ENCODE peak calls at places on chromosomes 11 and 22, in four cellular contexts. Z is heart left ventricle, H is body of pancreas, N is tibial nerve. J is an unnamed sample.

GRCh38 chr11:68146010-68146540 is 24.9 kb upstream of the CHKA start:
- DNase-seq in Z (peak; percentile 95), H (peak; percentile 100), N (peak; percentile 78), J (peak; percentile 100)

GRCh38 chr22:50315289-50316113 is 8.1 kb upstream of the PLXNB2 start:
- DNase-seq in Z (no peak), H (no peak), N (no peak), J (no peak)

GRCh38 chr11:120334894-120335462 is 1.2 kb upstream of the ARHGEF12 start:
- DNase-seq in Z (peak; percentile 48), H (peak; percentile 71), N (peak; percentile 97), J (peak; percentile 63)

GRCh38 chr11:65051389-65051858 is 6.9 kb downstream of the NAALADL1 start:
- DNase-seq in Z (no peak), H (no peak), N (no peak), J (no peak)

GRCh38 chr11:11010624-11011127 is 152.8 kb upstream of the ZBED5 start:
- DNase-seq in Z (peak; percentile 42), H (peak; percentile 38), N (peak; percentile 28), J (peak; percentile 54)

GRCh38 chr11:124152770-124153407 is 30.3 kb upstream of the OR10D3 start:
- DNase-seq in Z (no peak), H (no peak), N (no peak), J (no peak)

GRCh38 chr22:24117942-24118341 is 63.3 kb upstream of the SUSD2 start:
- DNase-seq in Z (no peak), H (no peak), N (no peak), J (no peak)

GRCh38 chr11:65588199-65589054 is 7.2 kb downstream of the KCNK7 start:
- DNase-seq in Z (peak; percentile 76), H (peak; percentile 78), N (no peak), J (peak; percentile 54)

GRCh38 chr11:120612363-120613263 is 101.1 kb downstream of the GRIK4 start:
- DNase-seq in Z (peak; percentile 77), H (no peak), N (no peak), J (no peak)

GRCh38 chr22:26057731-26058130 is 111.5 kb upstream of the SEZ6L start:
- DNase-seq in Z (no peak), H (no peak), N (no peak), J (no peak)

GRCh38 chr22:30175743-30176288 is 70.7 kb downstream of the LIF start:
- DNase-seq in Z (no peak), H (no peak), N (no peak), J (no peak)

GRCh38 chr11:4393209-4394196 is at the start of gene TRIM21:
- DNase-seq in Z (peak; percentile 87), H (peak; percentile 88), N (peak; percentile 86), J (peak; percentile 88)

GRCh38 chr11:67507242-67507890 is 596 bp downstream of the CDK2AP2 start:
- DNase-seq in Z (peak; percentile 83), H (peak; percentile 85), N (peak; percentile 62), J (peak; percentile 78)

GRCh38 chr11:127074151-127074761 is 73.7 kb upstream of the KIRREL3 start:
- DNase-seq in Z (no peak), H (peak; percentile 57), N (no peak), J (no peak)

GRCh38 chr11:62909107-62909894 is 11.9 kb downstream of the CHRM1 start:
- DNase-seq in Z (peak; percentile 86), H (peak; percentile 93), N (peak; percentile 31), J (peak; percentile 88)

GRCh38 chr11:113349528-113349927 is 35.1 kb downstream of the TTC12 start:
- DNase-seq in Z (no peak), H (no peak), N (no peak), J (no peak)

GRCh38 chr11:30358569-30358968 is 35.7 kb downstream of the ARL14EP start:
- DNase-seq in Z (no peak), H (peak; percentile 9), N (no peak), J (no peak)

GRCh38 chr11:113907155-113907554 is 2.6 kb downstream of the HTR3B start:
- DNase-seq in Z (no peak), H (no peak), N (no peak), J (no peak)

GRCh38 chr11:36019722-36020121 is 75.9 kb downstream of the LDLRAD3 start:
- DNase-seq in Z (no peak), H (no peak), N (no peak), J (no peak)

GRCh38 chr11:132028380-132029240 is 658.2 kb downstream of the NTM start:
- DNase-seq in Z (no peak), H (peak; percentile 65), N (no peak), J (no peak)

GRCh38 chr11:61792310-61793083 is at the start of the genes FEN1 and TMEM258:
- DNase-seq in Z (peak; percentile 94), H (peak; percentile 89), N (peak; percentile 89), J (peak; percentile 90)

GRCh38 chr11:85809191-85809590 is 1.8 kb downstream of the SYTL2 start:
- DNase-seq in Z (no peak), H (no peak), N (no peak), J (no peak)

GRCh38 chr11:35337136-35337918 is 82.0 kb downstream of the SLC1A2 start:
- DNase-seq in Z (no peak), H (peak; percentile 15), N (no peak), J (no peak)

GRCh38 chr11:124886476-124886875 is 11.2 kb downstream of the ROBO4 start:
- DNase-seq in Z (peak; percentile 18), H (no peak), N (no peak), J (no peak)

GRCh38 chr11:68383976-68384501 is 71.6 kb downstream of the LRP5 start:
- DNase-seq in Z (peak; percentile 71), H (peak; percentile 74), N (peak; percentile 88), J (peak; percentile 58)

GRCh38 chr11:13699041-13699440 is 30.6 kb downstream of the FAR1 start:
- DNase-seq in Z (no peak), H (no peak), N (no peak), J (no peak)

GRCh38 chr22:43642319-43642718 is 169.8 kb downstream of the EFCAB6 start:
- DNase-seq in Z (no peak), H (no peak), N (no peak), J (no peak)

GRCh38 chr11:128375941-128376340 is 211.4 kb downstream of the ETS1 start:
- DNase-seq in Z (no peak), H (no peak), N (no peak), J (no peak)

GRCh38 chr22:49657275-49657973 is 170.2 kb downstream of the BRD1 start:
- DNase-seq in Z (peak; percentile 82), H (peak; percentile 39), N (peak; percentile 66), J (peak; percentile 42)

GRCh38 chr11:58928691-58929090 is 10.6 kb upstream of the GLYATL1 start:
- DNase-seq in Z (no peak), H (no peak), N (no peak), J (no peak)

GRCh38 chr11:58926251-58926650 is 13.0 kb upstream of the GLYATL1 start:
- DNase-seq in Z (no peak), H (no peak), N (no peak), J (no peak)

GRCh38 chr11:58926695-58927094 is 12.6 kb upstream of the GLYATL1 start:
- DNase-seq in Z (no peak), H (no peak), N (no peak), J (no peak)

GRCh38 chr11:58927393-58928081 is 11.8 kb upstream of the GLYATL1 start:
- DNase-seq in Z (no peak), H (peak; percentile 78), N (no peak), J (peak; percentile 35)

GRCh38 chr11:58928082-58928574 is 11.2 kb upstream of the GLYATL1 start:
- DNase-seq in Z (no peak), H (no peak), N (no peak), J (no peak)
- TF ChIP-seq POLR2A in Z (no peak), H (no peak), N (no peak), J (no peak)

DNA sequence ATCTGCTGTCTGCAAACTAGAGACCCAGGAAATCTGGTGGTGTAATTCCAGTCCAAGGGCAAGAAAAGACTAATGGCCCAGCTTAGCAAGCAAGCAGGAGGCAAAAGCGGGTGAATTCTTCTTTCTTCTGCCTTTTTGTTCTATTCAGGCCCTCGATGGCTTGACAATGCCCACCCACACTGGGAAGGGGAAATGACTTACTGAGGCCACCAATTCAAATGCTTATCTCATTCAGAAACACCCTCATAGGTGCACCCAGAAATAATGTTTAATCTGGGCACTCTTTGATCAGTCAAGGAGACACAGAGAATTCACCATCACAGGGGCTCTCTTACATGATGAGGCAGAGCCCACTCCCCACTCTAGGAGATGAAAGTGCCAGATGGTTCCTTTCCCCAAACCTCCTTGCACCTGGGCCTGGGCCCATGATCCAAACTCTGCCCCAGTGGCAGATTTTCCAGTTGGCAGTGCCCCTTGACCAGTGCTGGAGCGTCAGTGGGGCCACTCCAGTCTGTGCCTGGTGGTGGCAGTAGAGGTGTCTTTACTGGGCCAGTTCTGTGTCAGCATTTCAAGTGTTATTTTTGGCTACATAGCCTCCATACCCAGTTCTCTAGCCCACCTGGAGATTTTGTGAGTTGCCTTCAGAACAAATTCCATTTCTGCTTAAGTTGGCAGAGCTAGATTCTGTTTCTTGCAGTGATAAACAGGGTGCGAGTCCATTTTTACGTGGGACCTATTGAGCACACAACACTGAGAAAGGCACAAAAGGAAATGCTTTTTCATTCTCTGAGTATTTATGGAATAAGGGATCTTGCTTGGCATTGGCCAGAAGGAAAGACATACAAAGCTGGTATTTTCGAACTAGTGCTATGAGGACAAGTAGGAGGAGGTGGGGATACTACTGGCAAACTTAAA is 7.5 kb downstream of the ELMOD1 start:
- DNase-seq in Z (no peak), H (no peak), N (no peak), J (peak; percentile 32)
- TF ChIP-seq CTCF in Z (no peak), H (no peak), N (no peak), J (peak; percentile 33)

GRCh38 chr22:37221424-37222336 is 9.4 kb upstream of the SSTR3 start:
- DNase-seq in Z (no peak), H (no peak), N (no peak), J (no peak)

GRCh38 chr22:37220543-37220968 is 8.3 kb upstream of the SSTR3 start:
- DNase-seq in Z (no peak), H (no peak), N (no peak), J (no peak)

GRCh38 chr22:37218399-37218770 is 6.1 kb upstream of the SSTR3 start:
- DNase-seq in Z (no peak), H (no peak), N (no peak), J (no peak)

GRCh38 chr22:37219534-37219933 is 7.3 kb upstream of the SSTR3 start:
- DNase-seq in Z (no peak), H (no peak), N (no peak), J (peak; percentile 18)

GRCh38 chr22:37218771-37219411 is 6.6 kb upstream of the SSTR3 start:
- DNase-seq in Z (no peak), H (no peak), N (no peak), J (no peak)
- TF ChIP-seq POLR2A in Z (no peak), H (no peak), N (no peak), J (no peak)

GRCh38 chr22:39309364-39309861 is 10.0 kb downstream of the RPL3 start:
- DNase-seq in Z (no peak), H (no peak), N (no peak), J (no peak)
- TF ChIP-seq CTCF in Z (no peak), H (no peak), N (no peak), J (no peak)

DNA sequence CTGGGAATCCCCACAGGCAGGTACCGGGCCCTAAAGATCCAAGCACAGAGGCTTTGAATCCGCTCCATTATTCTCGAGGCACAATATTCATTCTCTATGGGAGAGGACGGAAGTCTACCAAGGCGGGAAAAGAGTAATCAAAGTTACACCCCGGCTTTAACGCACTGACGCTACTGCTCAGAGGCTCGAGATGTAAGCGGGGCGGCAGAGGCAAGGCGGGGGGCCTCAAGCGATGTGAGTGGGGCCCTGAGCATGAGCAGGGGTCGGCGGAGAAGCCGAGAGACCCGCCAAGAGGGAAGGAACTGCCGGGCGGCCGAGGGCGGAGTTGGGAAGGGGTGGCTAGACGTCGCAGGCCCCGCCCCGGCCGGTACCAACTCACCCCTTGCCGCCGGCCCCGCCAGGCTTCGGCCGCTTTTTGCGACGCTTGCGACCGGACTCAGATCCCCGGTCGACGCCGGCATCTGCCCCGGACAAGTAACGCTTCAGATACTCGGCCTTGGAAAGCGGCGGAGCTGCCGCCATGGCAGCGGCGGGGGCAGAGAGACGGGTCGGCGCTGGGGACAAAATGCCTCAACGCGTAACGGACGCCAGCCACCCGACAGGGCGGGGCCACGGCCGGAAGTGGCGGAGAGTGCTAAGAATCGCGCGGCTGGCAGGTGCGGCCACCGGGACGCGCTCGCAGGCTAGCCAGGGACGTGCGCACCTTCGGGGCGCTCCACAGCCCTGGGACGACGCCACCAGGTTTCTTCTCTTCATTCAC is at the start of gene BUD13:
- DNase-seq in Z (peak; percentile 93), H (peak; percentile 92), N (peak; percentile 83), J (peak; percentile 89)
- TF ChIP-seq POLR2A in Z (no peak), H (peak; percentile 74), N (peak; percentile 34), J (peak; percentile 80)

J was measured in thyroid gland.